ENCODE peak calls at places on chromosomes 12 and 14, in seven cellular contexts. A, J, N, D, U, S and I are unnamed samples.

GRCh38 chr12:118127867-118128266 is 8.1 kb upstream of the PEBP1 start:
- DNase-seq in A (no peak), J (no peak), N (no peak), D (no peak), U (no peak), S (no peak), I (no peak)

GRCh38 chr12:93902736-93903562 is 225.8 kb downstream of the CRADD start:
- DNase-seq in A (no peak), J (no peak), N (no peak), D (no peak), U (no peak), S (no peak), I (no peak)

GRCh38 chr12:12685305-12685704 is 10.7 kb downstream of the GPR19 start:
- DNase-seq in A (no peak), J (no peak), N (no peak), D (no peak), U (no peak), S (no peak), I (no peak)

GRCh38 chr12:108441549-108441948 is 73.5 kb upstream of the FICD start:
- DNase-seq in A (no peak), J (no peak), N (no peak), D (no peak), U (no peak), S (no peak), I (no peak)

GRCh38 chr14:105855246-105855892 is 329.0 kb downstream of the TMEM121 start:
- DNase-seq in A (no peak), J (no peak), N (peak; percentile 55), D (no peak), U (peak; percentile 2), S (peak; percentile 2), I (no peak)

GRCh38 chr12:65779091-65779642 is 45.1 kb upstream of the HMGA2 start:
- DNase-seq in A (no peak), J (peak; percentile 54), N (no peak), D (peak; percentile 61), U (no peak), S (no peak), I (no peak)

GRCh38 chr14:69858801-69859200 is 20.4 kb upstream of the SMOC1 start:
- DNase-seq in A (no peak), J (no peak), N (no peak), D (no peak), U (no peak), S (no peak), I (no peak)

GRCh38 chr12:76554411-76555225 is 5.0 kb downstream of the OSBPL8 start:
- DNase-seq in A (no peak), J (no peak), N (no peak), D (no peak), U (no peak), S (no peak), I (no peak)

GRCh38 chr14:25371053-25371452 is 321.1 kb upstream of the STXBP6 start:
- DNase-seq in A (no peak), J (no peak), N (no peak), D (no peak), U (no peak), S (no peak), I (no peak)

GRCh38 chr14:65019944-65020566 is 33.4 kb downstream of the FNTB start:
- DNase-seq in A (no peak), J (peak; percentile 53), N (no peak), D (peak; percentile 83), U (no peak), S (peak; percentile 33), I (no peak)

GRCh38 chr12:12461923-12462315 is 100.7 kb downstream of the DUSP16 start:
- DNase-seq in A (no peak), J (no peak), N (no peak), D (no peak), U (no peak), S (no peak), I (no peak)

GRCh38 chr14:92937229-92937937 is 14.4 kb downstream of the CHGA start:
- DNase-seq in A (no peak), J (peak; percentile 32), N (no peak), D (no peak), U (no peak), S (no peak), I (no peak)

GRCh38 chr14:39974036-39974435 is 541.8 kb upstream of the FBXO33 start:
- DNase-seq in A (no peak), J (no peak), N (no peak), D (no peak), U (no peak), S (no peak), I (no peak)

GRCh38 chr14:53696217-53696965 is 260.2 kb downstream of the BMP4 start:
- DNase-seq in A (no peak), J (no peak), N (no peak), D (peak; percentile 16), U (no peak), S (no peak), I (no peak)

GRCh38 chr12:23775208-23775607 is 174.3 kb downstream of the SOX5 start:
- DNase-seq in A (no peak), J (no peak), N (no peak), D (no peak), U (no peak), S (no peak), I (no peak)

GRCh38 chr12:130529781-130530180 is 186.3 kb downstream of the RIMBP2 start:
- DNase-seq in A (no peak), J (no peak), N (no peak), D (no peak), U (no peak), S (no peak), I (no peak)

GRCh38 chr14:52271538-52271937 is 4.0 kb downstream of the PTGDR start:
- DNase-seq in A (no peak), J (no peak), N (no peak), D (no peak), U (no peak), S (no peak), I (no peak)

GRCh38 chr12:56631790-56632700 is 1.9 kb upstream of the BAZ2A start:
- DNase-seq in A (peak; percentile 67), J (no peak), N (peak; percentile 64), D (peak; percentile 30), U (no peak), S (peak; percentile 74), I (peak; percentile 67)

GRCh38 chr14:61107148-61107641 is 126.2 kb downstream of the SLC38A6 start:
- DNase-seq in A (peak; percentile 33), J (no peak), N (no peak), D (no peak), U (no peak), S (peak; percentile 53), I (no peak)

DNA sequence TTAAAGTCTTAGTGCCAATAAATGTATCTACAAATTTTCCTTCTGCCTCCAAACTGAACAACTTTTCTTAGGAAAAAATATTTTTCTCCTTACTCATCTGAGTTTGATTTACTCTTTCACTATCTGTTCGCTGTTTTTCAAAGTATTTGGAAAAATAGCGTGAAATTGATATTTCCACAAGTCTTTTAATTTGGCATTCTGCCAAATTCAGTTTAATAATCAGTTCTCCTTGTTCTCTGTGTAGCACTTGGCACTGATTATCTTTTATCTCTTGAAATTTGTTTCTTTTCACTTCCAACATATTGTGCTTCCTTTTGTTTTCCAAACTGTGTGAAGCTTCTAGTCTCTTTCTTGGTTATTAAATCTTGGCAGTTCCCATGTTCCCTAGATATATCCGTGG is 559.8 kb downstream of the RPL10L start:
- DNase-seq in A (no peak), J (no peak), N (no peak), D (no peak), U (no peak), S (no peak), I (no peak)
- H3K4me3 ChIP-seq in A (no peak overlapping the region), J (no peak overlapping the region), N (no peak overlapping the region), D (no peak overlapping the region), U (no peak overlapping the region), S (no peak overlapping the region), I (no peak overlapping the region)

GRCh38 chr12:119573086-119573485 is 20.5 kb upstream of the TMEM233 start:
- DNase-seq in A (no peak), J (no peak), N (no peak), D (no peak), U (no peak), S (no peak), I (no peak)
- H3K4me3 ChIP-seq in A (no peak overlapping the region), J (no peak overlapping the region), N (no peak overlapping the region), D (no peak overlapping the region), U (no peak overlapping the region), S (no peak overlapping the region), I (no peak overlapping the region)

GRCh38 chr12:117064596-117064995 is 34.6 kb downstream of the TESC start:
- DNase-seq in A (no peak), J (no peak), N (no peak), D (no peak), U (no peak), S (no peak), I (no peak)

GRCh38 chr12:117064049-117064448 is 35.2 kb downstream of the TESC start:
- DNase-seq in A (no peak), J (no peak), N (no peak), D (no peak), U (no peak), S (no peak), I (no peak)

GRCh38 chr12:117061555-117062079 is 37.6 kb downstream of the TESC start:
- DNase-seq in A (no peak), J (no peak), N (no peak), D (no peak), U (no peak), S (no peak), I (no peak)

GRCh38 chr12:117060927-117061300 is 38.3 kb downstream of the TESC start:
- DNase-seq in A (no peak), J (no peak), N (no peak), D (no peak), U (no peak), S (no peak), I (no peak)

DNA sequence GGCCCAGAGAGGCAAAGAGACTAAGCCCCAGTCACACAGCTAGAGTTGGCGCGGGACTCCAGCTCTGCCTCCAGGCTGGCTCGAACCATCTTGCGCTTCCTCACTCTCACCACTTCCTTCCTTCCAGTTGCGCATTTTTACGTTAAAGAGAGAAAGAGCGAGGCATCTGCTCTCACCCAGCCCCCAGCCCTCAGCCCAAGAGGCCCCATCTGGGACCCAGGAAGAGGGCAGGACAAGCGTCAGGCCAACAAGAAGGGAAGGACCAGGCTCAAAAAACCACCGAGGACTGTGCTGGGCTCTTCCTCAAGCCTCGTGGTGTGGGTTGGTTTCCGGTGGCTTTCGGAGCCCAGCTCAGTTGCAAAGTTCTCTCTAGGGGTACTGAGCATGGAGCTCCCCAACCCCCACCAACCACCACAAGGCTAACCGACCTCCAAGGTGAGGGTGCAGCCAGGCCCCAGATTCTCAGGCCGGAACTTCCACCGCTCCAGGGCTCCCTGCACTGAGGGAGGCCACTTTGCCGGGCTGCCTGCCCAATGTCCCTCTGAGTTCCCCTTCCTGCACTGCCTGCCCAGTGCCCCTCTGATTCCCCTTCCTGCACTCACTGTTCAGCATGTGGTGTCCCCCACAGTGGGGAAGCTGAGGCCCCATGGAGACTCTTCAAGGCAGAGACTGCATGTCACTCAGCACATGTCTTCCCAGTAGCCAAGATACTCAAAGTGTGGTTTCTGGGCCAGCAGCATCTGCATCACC is 35.9 kb downstream of the TESC start:
- DNase-seq in A (peak; percentile 34), J (no peak), N (no peak), D (no peak), U (peak; percentile 95), S (peak; percentile 37), I (no peak)
- H3K4me3 ChIP-seq in A (no peak overlapping the region), J (no peak overlapping the region), N (no peak overlapping the region), D (no peak overlapping the region), U (peak overlapping the region; percentile 43), S (no peak overlapping the region), I (no peak overlapping the region)

DNA sequence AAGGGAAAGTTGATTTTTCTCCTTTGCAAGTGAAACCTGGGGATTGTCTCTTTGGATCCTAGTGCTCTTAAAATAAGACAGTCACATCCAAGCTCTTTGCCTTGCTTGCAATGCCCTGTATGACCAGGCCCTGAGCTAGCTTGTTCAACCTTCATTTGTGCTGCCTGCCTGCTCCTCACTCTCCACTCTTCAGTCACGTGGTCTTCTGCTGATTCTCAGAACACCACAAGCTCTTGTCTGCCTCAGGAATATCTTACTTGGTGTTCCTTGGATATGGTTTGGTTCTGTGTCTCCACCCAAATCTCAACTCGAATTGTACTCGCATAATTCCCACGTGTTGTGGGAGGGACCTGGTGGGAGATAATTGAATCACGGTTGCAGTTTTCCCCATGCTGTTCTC is 318.7 kb downstream of the RMST start:
- DNase-seq in A (no peak), J (no peak), N (no peak), D (no peak), U (no peak), S (no peak), I (no peak)
- H3K4me3 ChIP-seq in A (no peak overlapping the region), J (no peak overlapping the region), N (no peak overlapping the region), D (no peak overlapping the region), U (no peak overlapping the region), S (no peak overlapping the region), I (no peak overlapping the region)